ENCODE peak calls at places on chromosome 4, in six cellular contexts. N is lower lobe of right lung; F is upper lobe of right lung; J is CD8-positive, alpha-beta memory T cell; Y is heart right ventricle; K is upper lobe of left lung. U is an unnamed sample.

GRCh38 chr4:25029479-25030282 is 1.1 kb downstream of the LGI2 start:
- DNase-seq in F (no peak), J (no peak), N (no peak), K (no peak), Y (no peak), U (no peak)

GRCh38 chr4:169485084-169485483 is 127.3 kb downstream of the NEK1 start:
- DNase-seq in N (no peak), Y (no peak), F (no peak), K (no peak), J (no peak), U (no peak)

GRCh38 chr4:146545102-146545501 is 23.4 kb upstream of the SLC10A7 start:
- DNase-seq in J (no peak), N (no peak), F (no peak), Y (no peak), K (peak; percentile 20), U (no peak)

GRCh38 chr4:154332681-154333421 is 158.7 kb downstream of the DCHS2 start:
- DNase-seq in Y (peak; percentile 5), K (no peak), N (peak; percentile 48), F (no peak), J (peak; percentile 53), U (no peak)

GRCh38 chr4:107600456-107600855 is 119.6 kb downstream of the PAPSS1 start:
- DNase-seq in F (no peak), J (no peak), N (no peak), Y (no peak), K (no peak), U (no peak)

GRCh38 chr4:76007089-76007559 is at the start of gene CXCL9:
- DNase-seq in Y (no peak), K (no peak), F (no peak), N (no peak), J (no peak), U (no peak)

GRCh38 chr4:101136373-101137370 is 210.7 kb downstream of the PPP3CA start:
- DNase-seq in Y (no peak), F (no peak), K (no peak), J (no peak), N (no peak), U (no peak)

GRCh38 chr4:143085224-143085623 is 99.5 kb upstream of the USP38 start:
- DNase-seq in F (no peak), N (no peak), Y (no peak), J (no peak), K (no peak), U (no peak)

GRCh38 chr4:7984286-7984925 is 44.7 kb upstream of the AFAP1 start:
- DNase-seq in N (no peak), K (no peak), F (no peak), Y (no peak), J (no peak), U (no peak)

GRCh38 chr4:100189820-100190642 is at the start of gene DDIT4L:
- DNase-seq in J (no peak), F (peak; percentile 76), Y (peak; percentile 28), K (peak; percentile 44), N (peak; percentile 53), U (peak; percentile 23)

GRCh38 chr4:75892508-75892907 is 9.7 kb downstream of the PPEF2 start:
- DNase-seq in N (no peak), J (no peak), F (no peak), Y (no peak), K (no peak), U (no peak)

GRCh38 chr4:8847764-8848163 is 23.9 kb downstream of the HMX1 start:
- DNase-seq in Y (no peak), K (no peak), N (no peak), F (peak; percentile 16), J (no peak), U (no peak)

GRCh38 chr4:39565925-39566630 is 38.8 kb upstream of the UGDH start:
- DNase-seq in Y (no peak), F (no peak), K (no peak), J (no peak), N (no peak), U (no peak)

GRCh38 chr4:70183940-70184246 is 11.6 kb upstream of the ODAM start:
- DNase-seq in Y (no peak), N (no peak), K (no peak), F (no peak), J (no peak), U (no peak)

GRCh38 chr4:68342139-68342538 is 7.8 kb downstream of the YTHDC1 start:
- DNase-seq in F (no peak), K (no peak), N (peak; percentile 20), Y (peak; percentile 16), J (no peak), U (no peak)

GRCh38 chr4:126701756-126702155 is 931.0 kb upstream of the INTU start:
- DNase-seq in N (no peak), J (no peak), Y (peak; percentile 41), K (no peak), F (no peak), U (peak; percentile 40)

GRCh38 chr4:105194328-105195231 is 47.9 kb downstream of the TET2 start:
- DNase-seq in J (no peak), Y (no peak), K (no peak), F (no peak), N (no peak), U (no peak)

GRCh38 chr4:101597204-101597603 is 193.3 kb upstream of the BANK1 start:
- DNase-seq in K (no peak), N (no peak), J (peak; percentile 47), F (no peak), Y (no peak), U (no peak)

DNA sequence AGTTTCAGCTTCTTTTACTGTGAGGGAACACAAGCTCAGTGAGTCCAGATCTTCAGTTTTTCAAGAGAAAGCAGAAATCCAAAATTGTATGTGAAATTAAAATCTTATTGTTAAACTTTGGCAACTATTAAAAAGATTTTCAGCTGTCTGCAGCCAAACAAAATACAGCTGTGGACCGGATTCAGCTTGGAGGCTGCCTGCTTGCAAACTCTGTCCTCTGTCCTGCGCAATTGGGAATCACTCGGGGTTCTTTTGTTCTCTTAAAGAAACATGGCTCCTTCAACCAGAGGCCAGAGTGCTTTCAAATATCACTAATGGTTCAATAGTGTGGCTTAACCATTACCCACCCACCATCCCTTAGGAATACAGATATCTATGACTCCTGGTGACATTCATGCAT is 201.2 kb downstream of the CHIC2 start:
- DNase-seq in F (no peak), K (no peak), J (no peak), Y (peak; percentile 61), N (no peak), U (peak; percentile 32)
- H3K4me1 ChIP-seq in F (peaks cover 3% of the 10 kb centered on the region), K (no peaks in the 10 kb centered on the region), J (no peaks in the 10 kb centered on the region), Y (peaks cover 11% of the 10 kb centered on the region), N (peaks cover 3% of the 10 kb centered on the region), U (peaks cover 51% of the 10 kb centered on the region)

DNA sequence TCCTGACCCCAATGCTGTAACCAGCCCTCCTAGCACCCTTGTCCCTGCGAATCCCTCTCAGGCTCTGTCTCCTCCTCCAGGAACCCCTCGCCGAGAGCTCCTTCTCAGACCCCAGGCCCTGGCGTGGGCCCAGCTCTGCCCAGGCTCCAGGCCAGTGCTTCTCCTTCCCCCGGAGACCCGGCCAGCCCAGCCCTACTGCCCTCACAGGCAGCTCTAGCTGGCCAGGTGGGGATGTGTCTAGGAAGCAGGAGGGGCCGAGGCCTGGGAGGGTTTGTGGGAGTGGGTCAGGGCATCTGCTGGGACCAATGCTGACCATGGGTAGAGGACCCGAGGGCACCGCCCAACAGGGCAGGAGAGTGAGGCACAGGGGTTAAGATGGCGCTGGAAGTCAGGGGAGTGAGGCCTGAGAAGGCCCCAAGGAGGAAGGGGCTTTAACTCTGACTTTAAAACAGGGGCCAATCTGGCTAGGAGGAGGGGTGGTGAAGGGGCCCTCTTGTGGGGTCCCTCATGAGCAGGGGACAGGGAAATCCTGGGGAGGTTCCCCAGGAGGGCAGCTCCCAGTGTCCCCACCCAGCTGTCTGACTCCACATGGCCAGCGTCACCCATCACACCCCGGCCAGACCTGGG is 64.7 kb upstream of the NKX1-1 start:
- DNase-seq in J (no peak), N (no peak), Y (no peak), F (no peak), K (no peak), U (no peak)
- H3K27me3 ChIP-seq in J (no peaks in the 10 kb centered on the region), N (peaks cover 36% of the 10 kb centered on the region), Y (peaks cover 58% of the 10 kb centered on the region), F (peaks cover 30% of the 10 kb centered on the region), K (peaks cover 14% of the 10 kb centered on the region), U (peaks cover 77% of the 10 kb centered on the region)

DNA sequence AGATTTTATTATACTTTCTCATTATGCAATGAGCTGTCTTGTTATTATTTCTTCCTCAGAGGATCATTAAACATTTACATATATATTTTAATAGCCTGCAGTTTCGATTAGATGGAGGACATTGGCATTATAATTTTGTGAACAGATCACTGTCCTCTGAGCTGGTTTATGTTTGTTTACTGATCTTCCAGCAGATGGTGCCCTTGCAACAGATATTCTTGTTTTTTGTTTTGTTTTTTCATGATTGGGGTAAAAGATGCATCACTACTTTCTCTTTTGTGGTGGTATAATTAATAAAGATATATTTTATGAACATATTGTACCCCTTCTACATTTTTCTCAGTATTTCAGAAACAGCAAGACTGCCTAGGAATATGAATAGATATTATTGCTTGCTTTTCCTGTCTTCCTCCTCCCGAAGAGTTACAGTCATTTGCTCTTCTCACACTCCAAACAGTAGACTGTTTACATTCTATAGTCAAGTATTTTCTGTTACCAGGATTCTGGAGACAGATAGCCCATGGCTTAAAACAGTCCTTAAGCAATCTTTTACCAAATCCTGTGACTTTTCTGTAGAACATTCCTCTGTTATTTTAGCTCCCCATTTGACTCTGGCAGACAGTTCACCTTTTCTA is 905.2 kb downstream of the TRAM1L1 start:
- DNase-seq in K (no peak), N (no peak), F (no peak), Y (no peak), J (no peak), U (no peak)
- H3K4me3 ChIP-seq in K (no peak overlapping the region), N (no peak overlapping the region), F (no peak overlapping the region), Y (no peak overlapping the region), J (no peak overlapping the region), U (no peak overlapping the region)

GRCh38 chr4:77802406-77802805 is 16.8 kb downstream of the CNOT6L start:
- DNase-seq in J (no peak), Y (no peak), N (no peak), F (no peak), K (no peak), U (no peak)
- H3K4me1 ChIP-seq in J (peaks cover 70% of the 10 kb centered on the region), Y (peaks cover 31% of the 10 kb centered on the region), N (peaks cover 52% of the 10 kb centered on the region), F (peaks cover 47% of the 10 kb centered on the region), K (peaks cover 29% of the 10 kb centered on the region), U (peaks cover 58% of the 10 kb centered on the region)

DNA sequence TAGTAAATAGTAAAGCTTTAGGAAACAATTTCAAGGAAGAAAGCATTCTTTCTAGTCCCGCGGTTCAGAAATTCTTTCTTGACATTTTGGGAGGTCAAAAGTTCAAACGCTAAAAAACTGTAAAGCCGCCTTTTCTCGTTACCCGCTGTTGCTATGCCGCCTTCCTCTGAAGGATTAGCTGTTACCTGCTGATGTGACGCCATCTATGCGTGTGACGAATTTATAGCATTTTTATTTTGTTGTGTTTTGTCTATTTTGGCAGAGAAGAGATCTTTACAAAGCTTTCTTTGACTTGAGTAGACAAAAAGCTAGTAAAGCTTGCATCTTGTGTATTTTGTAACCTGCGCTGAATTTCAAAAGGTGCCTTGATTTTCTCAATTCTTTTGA is 106.2 kb upstream of the STOX2 start:
- DNase-seq in N (no peak), Y (no peak), K (no peak), J (no peak), F (no peak), U (no peak)
- H3K27me3 ChIP-seq in N (peaks cover 33% of the 10 kb centered on the region), Y (peaks cover 24% of the 10 kb centered on the region), K (peaks cover 8% of the 10 kb centered on the region), J (peaks cover 8% of the 10 kb centered on the region), F (peaks cover 18% of the 10 kb centered on the region), U (peaks cover 32% of the 10 kb centered on the region)

GRCh38 chr4:10105920-10106319 is 10.7 kb downstream of the WDR1 start:
- DNase-seq in J (no peak), Y (no peak), N (no peak), K (no peak), F (no peak), U (no peak)
- H3K4me3 ChIP-seq in J (peak overlapping the region; percentile 38), Y (no peak overlapping the region), N (no peak overlapping the region), K (no peak overlapping the region), F (no peak overlapping the region), U (peak overlapping the region; percentile 11)